ENCODE peak calls at places on chromosome 6, in four cellular contexts. T, U, Y and F are unnamed samples. For H3K27me3, the result is how much of the 10 kb centered on the place peaks cover.

GRCh38 chr6:160887616-160888015 is 104.0 kb upstream of the MAP3K4 start:
- DNase-seq in T (no peak), U (no peak), Y (no peak), F (no peak)

GRCh38 chr6:13425971-13426931 is 61.1 kb downstream of the GFOD1 start:
- DNase-seq in U (no peak), Y (no peak), T (peak), F (peak)

GRCh38 chr6:16602035-16602434 is 159.2 kb downstream of the ATXN1 start:
- DNase-seq in Y (no peak), U (no peak), T (no peak), F (no peak)

GRCh38 chr6:128519132-128519930 is 1.1 kb downstream of the PTPRK start:
- DNase-seq in U (peak), Y (peak), T (peak), F (peak)

GRCh38 chr6:125312478-125312877 is 10.7 kb upstream of the HDDC2 start:
- DNase-seq in T (no peak), U (no peak), Y (no peak), F (no peak)

GRCh38 chr6:142891454-142891853 is 53.5 kb downstream of the HIVEP2 start:
- DNase-seq in Y (no peak), U (no peak), T (no peak), F (no peak)

GRCh38 chr6:10951675-10952282 is 64.9 kb downstream of the SYCP2L start:
- DNase-seq in U (peak), Y (no peak), T (no peak), F (no peak)

GRCh38 chr6:168132531-168133184 is 53.6 kb upstream of the FRMD1 start:
- DNase-seq in U (peak), T (no peak), Y (peak), F (peak)

GRCh38 chr6:156544046-156544445 is 233.1 kb upstream of the ARID1B start:
- DNase-seq in Y (no peak), U (no peak), T (no peak), F (no peak)

GRCh38 chr6:110814488-110815259 is 595 bp downstream of the CDK19 start:
- DNase-seq in Y (peak), U (peak), T (peak), F (peak)

GRCh38 chr6:41100871-41101287 is 28.1 kb downstream of the NFYA start:
- DNase-seq in U (peak), T (no peak), Y (peak), F (peak)

GRCh38 chr6:166237611-166238010 is 70.0 kb upstream of the TBXT start:
- DNase-seq in U (no peak), Y (no peak), T (no peak), F (no peak)

GRCh38 chr6:143811492-143812157 is 31.5 kb upstream of the LTV1 start:
- DNase-seq in Y (no peak), U (no peak), T (no peak), F (no peak)

GRCh38 chr6:40627316-40627715 is 40.2 kb upstream of the LRFN2 start:
- DNase-seq in T (no peak), U (no peak), Y (no peak), F (no peak)

GRCh38 chr6:7630792-7631191 is 40.8 kb downstream of the SNRNP48 start:
- DNase-seq in U (peak), Y (no peak), T (no peak), F (no peak)

GRCh38 chr6:3454206-3455016 is 2.4 kb downstream of the SLC22A23 start:
- DNase-seq in U (no peak), T (no peak), Y (no peak), F (no peak)

GRCh38 chr6:66376021-66376420 is 669.0 kb upstream of the EYS start:
- DNase-seq in U (no peak), Y (no peak), T (no peak), F (no peak)

GRCh38 chr6:43016166-43016915 is 2.3 kb downstream of the KLHDC3 start:
- DNase-seq in U (no peak), T (no peak), Y (no peak), F (no peak)

GRCh38 chr6:140026561-140026960 is 652.1 kb upstream of the CITED2 start:
- DNase-seq in U (no peak), T (no peak), Y (no peak), F (no peak)

GRCh38 chr6:14086701-14087100 is 30.9 kb upstream of the CD83 start:
- DNase-seq in T (no peak), Y (no peak), U (no peak), F (no peak)

GRCh38 chr6:33427585-33428218 is 7.8 kb downstream of the SYNGAP1 start:
- DNase-seq in U (peak), Y (peak), T (peak), F (peak)

GRCh38 chr6:45812937-45813336 is 202.7 kb downstream of the CLIC5 start:
- DNase-seq in Y (no peak), U (no peak), T (no peak), F (no peak)

GRCh38 chr6:158621694-158622544 is 22.6 kb downstream of the DYNLT1 start:
- DNase-seq in U (no peak), Y (no peak), T (no peak), F (no peak)

GRCh38 chr6:137016366-137016765 is 28.4 kb downstream of the IL20RA start:
- DNase-seq in T (no peak), Y (no peak), U (no peak), F (no peak)

GRCh38 chr6:149284904-149285303 is 32.6 kb upstream of the TAB2 start:
- DNase-seq in T (no peak), Y (no peak), U (no peak), F (no peak)
- H3K27ac ChIP-seq in T (no peak), Y (no peak), U (no peak), F (no peak)

GRCh38 chr6:150271172-150271500 is 97.7 kb upstream of the IYD start:
- DNase-seq in Y (no peak), U (no peak), T (no peak), F (no peak)
- TF ChIP-seq CTCF in Y (no peak), U (no peak), T (no peak), F (no peak)

GRCh38 chr6:113350521-113350920 is 506.6 kb upstream of the MARCKS start:
- DNase-seq in U (no peak), T (no peak), Y (no peak), F (no peak)

GRCh38 chr6:113351183-113351834 is 505.8 kb upstream of the MARCKS start:
- DNase-seq in Y (no peak), T (no peak), U (no peak), F (no peak)

GRCh38 chr6:113344969-113345368 is 512.2 kb upstream of the MARCKS start:
- DNase-seq in U (no peak), Y (no peak), T (no peak), F (no peak)

GRCh38 chr6:113343940-113344339 is 513.2 kb upstream of the MARCKS start:
- DNase-seq in U (no peak), T (no peak), Y (no peak), F (no peak)

GRCh38 chr6:113347420-113347819 is 509.7 kb upstream of the MARCKS start:
- DNase-seq in U (no peak), T (no peak), Y (no peak), F (no peak)
- H3K27me3 ChIP-seq in U (under half), T (under half), Y (under half), F (under half)

GRCh38 chr6:170440437-170440836 is 112.7 kb downstream of the PSMB1 start:
- DNase-seq in U (no peak), T (no peak), Y (no peak), F (no peak)
- H3K27ac ChIP-seq in U (no peak), T (no peak), Y (no peak), F (no peak)